ENCODE peak calls at places on chromosomes 3 and 15, in seven cellular contexts. N is T-helper 17 cell; B is NCI-H1417; U is C1 segment of cervical spinal cord; C is stimulated activated CD4-positive, alpha-beta T cell treated with anti-CD3 and anti-CD28 coated beads, Interleukin-4, amount 100 ng/mL, for 1 hour; T is NCI-H748 treated with DMSO at 0.1 percent for 48 hours; F is RWPE1. L is an unnamed sample.

GRCh38 chr3:106345353-106346027 is 476.7 kb upstream of the CBLB start:
- DNase-seq in N (no peak), B (no peak), U (no peak), C (no peak), T (no peak), F (peak), L (no peak)

GRCh38 chr15:88309363-88309762 is 52.8 kb upstream of the NTRK3 start:
- DNase-seq in N (no peak), B (no peak), U (no peak), C (no peak), T (no peak), F (no peak), L (no peak)

GRCh38 chr3:48038971-48039481 is 22.8 kb upstream of the MAP4 start:
- DNase-seq in N (no peak), B (no peak), U (no peak), C (no peak), T (no peak), F (no peak), L (no peak)

GRCh38 chr3:31858439-31858838 is 122.6 kb downstream of the OSBPL10 start:
- DNase-seq in N (no peak), B (peak), U (no peak), C (no peak), T (no peak), F (no peak), L (no peak)

GRCh38 chr3:170043506-170043905 is 5.7 kb downstream of the GPR160 start:
- DNase-seq in N (no peak), B (no peak), U (no peak), C (no peak), T (no peak), F (no peak), L (no peak)

GRCh38 chr15:52137432-52138357 is 25.1 kb upstream of the BCL2L10 start:
- DNase-seq in N (no peak), B (no peak), U (no peak), C (no peak), T (no peak), F (no peak), L (peak)

GRCh38 chr15:99447497-99448371 is 118.0 kb upstream of the MEF2A start:
- DNase-seq in N (no peak), B (peak), U (no peak), C (no peak), T (no peak), F (no peak), L (no peak)

GRCh38 chr3:159322322-159322939 is 520.6 kb downstream of the MFSD1 start:
- DNase-seq in N (no peak), B (no peak), U (peak), C (peak), T (no peak), F (peak), L (no peak)

GRCh38 chr3:170426240-170426797 is 7.7 kb downstream of the CLDN11 start:
- DNase-seq in N (no peak), B (no peak), U (no peak), C (no peak), T (no peak), F (no peak), L (no peak)

GRCh38 chr15:27101982-27102381 is 131.0 kb downstream of the GABRG3 start:
- DNase-seq in N (no peak), B (no peak), U (no peak), C (no peak), T (no peak), F (no peak), L (no peak)

GRCh38 chr15:55775316-55775715 is 32.4 kb upstream of the PRTG start:
- DNase-seq in N (no peak), B (peak), U (no peak), C (no peak), T (no peak), F (peak), L (no peak)

GRCh38 chr15:95557226-95558046 is 773.1 kb upstream of the NR2F2 start:
- DNase-seq in N (no peak), B (no peak), U (no peak), C (no peak), T (no peak), F (peak), L (no peak)

GRCh38 chr3:123656691-123657090 is 71.8 kb upstream of the HACD2 start:
- DNase-seq in N (no peak), B (no peak), U (no peak), C (no peak), T (no peak), F (no peak), L (no peak)

GRCh38 chr3:196991581-196992460 is 23.2 kb upstream of the PIGZ start:
- DNase-seq in N (no peak), B (no peak), U (no peak), C (no peak), T (no peak), F (no peak), L (no peak)

GRCh38 chr15:79408041-79408440 is 24.1 kb upstream of the MINAR1 start:
- DNase-seq in N (no peak), B (no peak), U (no peak), C (no peak), T (no peak), F (peak), L (no peak)

GRCh38 chr3:43400162-43400561 is 113.8 kb downstream of the SNRK start:
- DNase-seq in N (no peak), B (no peak), U (no peak), C (no peak), T (no peak), F (no peak), L (no peak)

GRCh38 chr15:63895194-63895593 is 61.4 kb upstream of the HERC1 start:
- DNase-seq in N (no peak), B (no peak), U (no peak), C (no peak), T (no peak), F (no peak), L (no peak)

GRCh38 chr3:155233213-155233612 is 60.3 kb downstream of the STRIT1 start:
- DNase-seq in N (no peak), B (peak), U (peak), C (no peak), T (no peak), F (peak), L (peak)

GRCh38 chr3:8575364-8576104 is 69.1 kb downstream of the SSUH2 start:
- DNase-seq in N (no peak), B (no peak), U (no peak), C (no peak), T (no peak), F (no peak), L (no peak)

L was measured in lower leg skin.